ENCODE peak calls at places on chromosomes 16 and 17, in five cellular contexts. I, O, J, U and V are unnamed samples.

GRCh38 chr16:10386517-10387377 is 886 bp downstream of the ATF7IP2 start:
- DNase-seq in I (no peak), O (no peak), J (no peak), U (no peak), V (no peak)

GRCh38 chr16:5490499-5490898 is 392.9 kb upstream of the EEF2KMT start:
- DNase-seq in I (no peak), O (no peak), J (no peak), U (no peak), V (peak)

GRCh38 chr17:64150237-64151015 is 20.5 kb upstream of the ERN1 start:
- DNase-seq in I (no peak), O (no peak), J (peak), U (no peak), V (no peak)

GRCh38 chr16:81385031-81385756 is 59.4 kb upstream of the CMIP start:
- DNase-seq in I (no peak), O (no peak), J (no peak), U (no peak), V (no peak)

GRCh38 chr17:76161113-76161512 is 20.1 kb upstream of the FOXJ1 start:
- DNase-seq in I (no peak), O (no peak), J (no peak), U (no peak), V (no peak)

GRCh38 chr17:57132663-57133062 is 47.6 kb downstream of the AKAP1 start:
- DNase-seq in I (no peak), O (no peak), J (no peak), U (no peak), V (no peak)

GRCh38 chr16:9381908-9382307 is 290.5 kb downstream of the HAPSTR1 start:
- DNase-seq in I (no peak), O (no peak), J (no peak), U (no peak), V (no peak)

GRCh38 chr17:2695243-2695960 is 16.2 kb downstream of the CLUH start:
- DNase-seq in I (no peak), O (no peak), J (no peak), U (no peak), V (no peak)

GRCh38 chr17:76544123-76544915 is 4.5 kb downstream of the PRCD start:
- DNase-seq in I (no peak), O (no peak), J (no peak), U (no peak), V (no peak)

GRCh38 chr16:10942352-10943297 is at the start of gene DEXI:
- DNase-seq in I (peak), O (peak), J (peak), U (peak), V (peak)

GRCh38 chr17:66541461-66542182 is 239.2 kb downstream of the PRKCA start:
- DNase-seq in I (no peak), O (no peak), J (peak), U (no peak), V (peak)

GRCh38 chr17:3815925-3816324 is 14.9 kb upstream of the ITGAE start:
- DNase-seq in I (no peak), O (no peak), J (no peak), U (no peak), V (no peak)

GRCh38 chr17:55478971-55479370 is 32.3 kb downstream of the SMIM36 start:
- DNase-seq in I (no peak), O (no peak), J (peak), U (no peak), V (no peak)

GRCh38 chr17:47803201-47803600 is 18.4 kb downstream of the OSBPL7 start:
- DNase-seq in I (no peak), O (no peak), J (no peak), U (no peak), V (no peak)

GRCh38 chr16:89308391-89309333 is 91.2 kb downstream of the ZNF778 start:
- DNase-seq in I (no peak), O (peak), J (no peak), U (no peak), V (peak)

GRCh38 chr16:67104061-67104460 is 5.7 kb upstream of the PHAF1 start:
- DNase-seq in I (no peak), O (no peak), J (peak), U (peak), V (no peak)

GRCh38 chr17:41186872-41187271 is 2.2 kb upstream of the KRTAP4-1 start:
- DNase-seq in I (no peak), O (no peak), J (no peak), U (no peak), V (no peak)

GRCh38 chr17:81435636-81436293 is 40.5 kb downstream of the BAHCC1 start:
- DNase-seq in I (no peak), O (no peak), J (no peak), U (no peak), V (no peak)

GRCh38 chr17:71402661-71403141 is 718.1 kb upstream of the SOX9 start:
- DNase-seq in I (peak), O (no peak), J (no peak), U (no peak), V (no peak)

GRCh38 chr16:67024384-67024896 is 4.5 kb upstream of the CBFB start:
- DNase-seq in I (no peak), O (no peak), J (no peak), U (no peak), V (no peak)